ENCODE peak calls at places on chromosomes 6 and 20, in ten cellular contexts. One of them, this sample, is unnamed.

GRCh38 chr6:47737406-47737805 is 39.0 kb downstream of the ADGRF4 start:
- DNase-seq in stimulated activated CD8-positive, alpha-beta memory T cell treated with anti-CD3 and anti-CD28 coated beads, Interleukin-4, amount 100 ng/mL, for 1 hour: no peak
- DNase-seq in astrocyte of the hippocampus: peak
- DNase-seq in heart right ventricle: peak
- DNase-seq in stimulated activated naive CD8-positive, alpha-beta T cell treated with anti-CD3 and anti-CD28 coated beads, Interleukin-15, Interleukin-2, amounts not matched to agents 100 U/mL and 50 U/mL, for 24 hours: no peak
- DNase-seq in upper lobe of right lung: no peak
- DNase-seq in HT1080: no peak
- DNase-seq in HuH-7.5: no peak
- DNase-seq in GM23338: no peak
- DNase-seq in KG1: no peak
- DNase-seq in this sample: no peak

GRCh38 chr6:157628463-157628862 is 194.6 kb upstream of the SNX9 start:
- DNase-seq in stimulated activated CD8-positive, alpha-beta memory T cell treated with anti-CD3 and anti-CD28 coated beads, Interleukin-4, amount 100 ng/mL, for 1 hour: no peak
- DNase-seq in astrocyte of the hippocampus: no peak
- DNase-seq in heart right ventricle: no peak
- DNase-seq in stimulated activated naive CD8-positive, alpha-beta T cell treated with anti-CD3 and anti-CD28 coated beads, Interleukin-15, Interleukin-2, amounts not matched to agents 100 U/mL and 50 U/mL, for 24 hours: no peak
- DNase-seq in upper lobe of right lung: no peak
- DNase-seq in HT1080: no peak
- DNase-seq in HuH-7.5: no peak
- DNase-seq in GM23338: no peak
- DNase-seq in KG1: no peak
- DNase-seq in this sample: no peak

GRCh38 chr6:149032599-149033405 is 284.7 kb upstream of the TAB2 start:
- DNase-seq in stimulated activated CD8-positive, alpha-beta memory T cell treated with anti-CD3 and anti-CD28 coated beads, Interleukin-4, amount 100 ng/mL, for 1 hour: no peak
- DNase-seq in astrocyte of the hippocampus: peak
- DNase-seq in heart right ventricle: no peak
- DNase-seq in stimulated activated naive CD8-positive, alpha-beta T cell treated with anti-CD3 and anti-CD28 coated beads, Interleukin-15, Interleukin-2, amounts not matched to agents 100 U/mL and 50 U/mL, for 24 hours: peak
- DNase-seq in upper lobe of right lung: no peak
- DNase-seq in HT1080: peak
- DNase-seq in HuH-7.5: no peak
- DNase-seq in GM23338: no peak
- DNase-seq in KG1: no peak
- DNase-seq in this sample: no peak

GRCh38 chr6:57242505-57242904 is 20.4 kb upstream of the RAB23 start:
- DNase-seq in stimulated activated CD8-positive, alpha-beta memory T cell treated with anti-CD3 and anti-CD28 coated beads, Interleukin-4, amount 100 ng/mL, for 1 hour: no peak
- DNase-seq in astrocyte of the hippocampus: peak
- DNase-seq in heart right ventricle: no peak
- DNase-seq in stimulated activated naive CD8-positive, alpha-beta T cell treated with anti-CD3 and anti-CD28 coated beads, Interleukin-15, Interleukin-2, amounts not matched to agents 100 U/mL and 50 U/mL, for 24 hours: no peak
- DNase-seq in upper lobe of right lung: no peak
- DNase-seq in HT1080: peak
- DNase-seq in HuH-7.5: no peak
- DNase-seq in GM23338: no peak
- DNase-seq in KG1: no peak
- DNase-seq in this sample: no peak

GRCh38 chr20:50130995-50131394 is 18.0 kb upstream of the UBE2V1 start:
- DNase-seq in stimulated activated CD8-positive, alpha-beta memory T cell treated with anti-CD3 and anti-CD28 coated beads, Interleukin-4, amount 100 ng/mL, for 1 hour: no peak
- DNase-seq in astrocyte of the hippocampus: no peak
- DNase-seq in heart right ventricle: peak
- DNase-seq in stimulated activated naive CD8-positive, alpha-beta T cell treated with anti-CD3 and anti-CD28 coated beads, Interleukin-15, Interleukin-2, amounts not matched to agents 100 U/mL and 50 U/mL, for 24 hours: no peak
- DNase-seq in upper lobe of right lung: no peak
- DNase-seq in HT1080: no peak
- DNase-seq in HuH-7.5: no peak
- DNase-seq in GM23338: no peak
- DNase-seq in KG1: no peak
- DNase-seq in this sample: no peak

GRCh38 chr20:3797592-3798404 is 1.7 kb downstream of the CDC25B start:
- DNase-seq in stimulated activated CD8-positive, alpha-beta memory T cell treated with anti-CD3 and anti-CD28 coated beads, Interleukin-4, amount 100 ng/mL, for 1 hour: no peak
- DNase-seq in astrocyte of the hippocampus: no peak
- DNase-seq in heart right ventricle: no peak
- DNase-seq in stimulated activated naive CD8-positive, alpha-beta T cell treated with anti-CD3 and anti-CD28 coated beads, Interleukin-15, Interleukin-2, amounts not matched to agents 100 U/mL and 50 U/mL, for 24 hours: peak
- DNase-seq in upper lobe of right lung: no peak
- DNase-seq in HT1080: no peak
- DNase-seq in HuH-7.5: no peak
- DNase-seq in GM23338: no peak
- DNase-seq in KG1: no peak
- DNase-seq in this sample: no peak

GRCh38 chr6:105424177-105424783 is 21.4 kb upstream of the PREP start:
- DNase-seq in stimulated activated CD8-positive, alpha-beta memory T cell treated with anti-CD3 and anti-CD28 coated beads, Interleukin-4, amount 100 ng/mL, for 1 hour: peak
- DNase-seq in astrocyte of the hippocampus: peak
- DNase-seq in heart right ventricle: peak
- DNase-seq in stimulated activated naive CD8-positive, alpha-beta T cell treated with anti-CD3 and anti-CD28 coated beads, Interleukin-15, Interleukin-2, amounts not matched to agents 100 U/mL and 50 U/mL, for 24 hours: peak
- DNase-seq in upper lobe of right lung: no peak
- DNase-seq in HT1080: peak
- DNase-seq in HuH-7.5: no peak
- DNase-seq in GM23338: peak
- DNase-seq in KG1: peak
- DNase-seq in this sample: no peak

GRCh38 chr20:362271-363254 is 15.7 kb downstream of the NRSN2 start:
- DNase-seq in stimulated activated CD8-positive, alpha-beta memory T cell treated with anti-CD3 and anti-CD28 coated beads, Interleukin-4, amount 100 ng/mL, for 1 hour: no peak
- DNase-seq in astrocyte of the hippocampus: peak
- DNase-seq in heart right ventricle: peak
- DNase-seq in stimulated activated naive CD8-positive, alpha-beta T cell treated with anti-CD3 and anti-CD28 coated beads, Interleukin-15, Interleukin-2, amounts not matched to agents 100 U/mL and 50 U/mL, for 24 hours: peak
- DNase-seq in upper lobe of right lung: peak
- DNase-seq in HT1080: peak
- DNase-seq in HuH-7.5: peak
- DNase-seq in GM23338: peak
- DNase-seq in KG1: no peak
- DNase-seq in this sample: peak

GRCh38 chr20:3209023-3209945 is at the start of gene ITPA:
- DNase-seq in stimulated activated CD8-positive, alpha-beta memory T cell treated with anti-CD3 and anti-CD28 coated beads, Interleukin-4, amount 100 ng/mL, for 1 hour: peak
- DNase-seq in astrocyte of the hippocampus: peak
- DNase-seq in heart right ventricle: peak
- DNase-seq in stimulated activated naive CD8-positive, alpha-beta T cell treated with anti-CD3 and anti-CD28 coated beads, Interleukin-15, Interleukin-2, amounts not matched to agents 100 U/mL and 50 U/mL, for 24 hours: peak
- DNase-seq in upper lobe of right lung: peak
- DNase-seq in HT1080: peak
- DNase-seq in HuH-7.5: peak
- DNase-seq in GM23338: peak
- DNase-seq in KG1: peak
- DNase-seq in this sample: peak

GRCh38 chr6:12941422-12941821 is 224.9 kb downstream of the PHACTR1 start:
- DNase-seq in stimulated activated CD8-positive, alpha-beta memory T cell treated with anti-CD3 and anti-CD28 coated beads, Interleukin-4, amount 100 ng/mL, for 1 hour: no peak
- DNase-seq in astrocyte of the hippocampus: no peak
- DNase-seq in heart right ventricle: no peak
- DNase-seq in stimulated activated naive CD8-positive, alpha-beta T cell treated with anti-CD3 and anti-CD28 coated beads, Interleukin-15, Interleukin-2, amounts not matched to agents 100 U/mL and 50 U/mL, for 24 hours: no peak
- DNase-seq in upper lobe of right lung: no peak
- DNase-seq in HT1080: peak
- DNase-seq in HuH-7.5: no peak
- DNase-seq in GM23338: no peak
- DNase-seq in KG1: peak
- DNase-seq in this sample: no peak

GRCh38 chr6:13710552-13711383 is 867 bp downstream of the RANBP9 start:
- DNase-seq in stimulated activated CD8-positive, alpha-beta memory T cell treated with anti-CD3 and anti-CD28 coated beads, Interleukin-4, amount 100 ng/mL, for 1 hour: no peak
- DNase-seq in astrocyte of the hippocampus: peak
- DNase-seq in heart right ventricle: peak
- DNase-seq in stimulated activated naive CD8-positive, alpha-beta T cell treated with anti-CD3 and anti-CD28 coated beads, Interleukin-15, Interleukin-2, amounts not matched to agents 100 U/mL and 50 U/mL, for 24 hours: peak
- DNase-seq in upper lobe of right lung: peak
- DNase-seq in HT1080: peak
- DNase-seq in HuH-7.5: peak
- DNase-seq in GM23338: peak
- DNase-seq in KG1: no peak
- DNase-seq in this sample: peak

GRCh38 chr6:13422601-13423247 is 64.7 kb downstream of the GFOD1 start:
- DNase-seq in stimulated activated CD8-positive, alpha-beta memory T cell treated with anti-CD3 and anti-CD28 coated beads, Interleukin-4, amount 100 ng/mL, for 1 hour: no peak
- DNase-seq in astrocyte of the hippocampus: peak
- DNase-seq in heart right ventricle: no peak
- DNase-seq in stimulated activated naive CD8-positive, alpha-beta T cell treated with anti-CD3 and anti-CD28 coated beads, Interleukin-15, Interleukin-2, amounts not matched to agents 100 U/mL and 50 U/mL, for 24 hours: no peak
- DNase-seq in upper lobe of right lung: no peak
- DNase-seq in HT1080: no peak
- DNase-seq in HuH-7.5: no peak
- DNase-seq in GM23338: peak
- DNase-seq in KG1: no peak
- DNase-seq in this sample: no peak

GRCh38 chr6:150211700-150212615 is 69.1 kb downstream of the PPP1R14C start:
- DNase-seq in stimulated activated CD8-positive, alpha-beta memory T cell treated with anti-CD3 and anti-CD28 coated beads, Interleukin-4, amount 100 ng/mL, for 1 hour: no peak
- DNase-seq in astrocyte of the hippocampus: peak
- DNase-seq in heart right ventricle: no peak
- DNase-seq in stimulated activated naive CD8-positive, alpha-beta T cell treated with anti-CD3 and anti-CD28 coated beads, Interleukin-15, Interleukin-2, amounts not matched to agents 100 U/mL and 50 U/mL, for 24 hours: no peak
- DNase-seq in upper lobe of right lung: no peak
- DNase-seq in HT1080: peak
- DNase-seq in HuH-7.5: no peak
- DNase-seq in GM23338: peak
- DNase-seq in KG1: no peak
- DNase-seq in this sample: no peak

GRCh38 chr6:118739976-118740771 is 88.8 kb upstream of the CEP85L start:
- DNase-seq in stimulated activated CD8-positive, alpha-beta memory T cell treated with anti-CD3 and anti-CD28 coated beads, Interleukin-4, amount 100 ng/mL, for 1 hour: no peak
- DNase-seq in astrocyte of the hippocampus: peak
- DNase-seq in heart right ventricle: no peak
- DNase-seq in stimulated activated naive CD8-positive, alpha-beta T cell treated with anti-CD3 and anti-CD28 coated beads, Interleukin-15, Interleukin-2, amounts not matched to agents 100 U/mL and 50 U/mL, for 24 hours: no peak
- DNase-seq in upper lobe of right lung: no peak
- DNase-seq in HT1080: peak
- DNase-seq in HuH-7.5: no peak
- DNase-seq in GM23338: no peak
- DNase-seq in KG1: no peak
- DNase-seq in this sample: no peak

GRCh38 chr20:59004763-59005522 is 2.1 kb downstream of the CTSZ start:
- DNase-seq in stimulated activated CD8-positive, alpha-beta memory T cell treated with anti-CD3 and anti-CD28 coated beads, Interleukin-4, amount 100 ng/mL, for 1 hour: no peak
- DNase-seq in astrocyte of the hippocampus: peak
- DNase-seq in heart right ventricle: peak
- DNase-seq in stimulated activated naive CD8-positive, alpha-beta T cell treated with anti-CD3 and anti-CD28 coated beads, Interleukin-15, Interleukin-2, amounts not matched to agents 100 U/mL and 50 U/mL, for 24 hours: peak
- DNase-seq in upper lobe of right lung: peak
- DNase-seq in HT1080: no peak
- DNase-seq in HuH-7.5: no peak
- DNase-seq in GM23338: no peak
- DNase-seq in KG1: no peak
- DNase-seq in this sample: peak

GRCh38 chr6:148203970-148204369 is 138.7 kb upstream of the SASH1 start:
- DNase-seq in stimulated activated CD8-positive, alpha-beta memory T cell treated with anti-CD3 and anti-CD28 coated beads, Interleukin-4, amount 100 ng/mL, for 1 hour: no peak
- DNase-seq in astrocyte of the hippocampus: peak
- DNase-seq in heart right ventricle: no peak
- DNase-seq in stimulated activated naive CD8-positive, alpha-beta T cell treated with anti-CD3 and anti-CD28 coated beads, Interleukin-15, Interleukin-2, amounts not matched to agents 100 U/mL and 50 U/mL, for 24 hours: peak
- DNase-seq in upper lobe of right lung: no peak
- DNase-seq in HT1080: peak
- DNase-seq in HuH-7.5: no peak
- DNase-seq in GM23338: no peak
- DNase-seq in KG1: peak
- DNase-seq in this sample: peak

GRCh38 chr6:135935951-135936601 is 84.6 kb downstream of the PDE7B start:
- DNase-seq in stimulated activated CD8-positive, alpha-beta memory T cell treated with anti-CD3 and anti-CD28 coated beads, Interleukin-4, amount 100 ng/mL, for 1 hour: no peak
- DNase-seq in astrocyte of the hippocampus: peak
- DNase-seq in heart right ventricle: no peak
- DNase-seq in stimulated activated naive CD8-positive, alpha-beta T cell treated with anti-CD3 and anti-CD28 coated beads, Interleukin-15, Interleukin-2, amounts not matched to agents 100 U/mL and 50 U/mL, for 24 hours: no peak
- DNase-seq in upper lobe of right lung: no peak
- DNase-seq in HT1080: no peak
- DNase-seq in HuH-7.5: no peak
- DNase-seq in GM23338: no peak
- DNase-seq in KG1: no peak
- DNase-seq in this sample: no peak

GRCh38 chr6:14228571-14228970 is 111.0 kb downstream of the CD83 start:
- DNase-seq in stimulated activated CD8-positive, alpha-beta memory T cell treated with anti-CD3 and anti-CD28 coated beads, Interleukin-4, amount 100 ng/mL, for 1 hour: no peak
- DNase-seq in astrocyte of the hippocampus: peak
- DNase-seq in heart right ventricle: no peak
- DNase-seq in stimulated activated naive CD8-positive, alpha-beta T cell treated with anti-CD3 and anti-CD28 coated beads, Interleukin-15, Interleukin-2, amounts not matched to agents 100 U/mL and 50 U/mL, for 24 hours: peak
- DNase-seq in upper lobe of right lung: no peak
- DNase-seq in HT1080: peak
- DNase-seq in HuH-7.5: no peak
- DNase-seq in GM23338: no peak
- DNase-seq in KG1: no peak
- DNase-seq in this sample: no peak

GRCh38 chr6:123316733-123317323 is 319.9 kb downstream of the TRDN start:
- DNase-seq in stimulated activated CD8-positive, alpha-beta memory T cell treated with anti-CD3 and anti-CD28 coated beads, Interleukin-4, amount 100 ng/mL, for 1 hour: no peak
- DNase-seq in astrocyte of the hippocampus: peak
- DNase-seq in heart right ventricle: no peak
- DNase-seq in stimulated activated naive CD8-positive, alpha-beta T cell treated with anti-CD3 and anti-CD28 coated beads, Interleukin-15, Interleukin-2, amounts not matched to agents 100 U/mL and 50 U/mL, for 24 hours: no peak
- DNase-seq in upper lobe of right lung: no peak
- DNase-seq in HT1080: no peak
- DNase-seq in HuH-7.5: no peak
- DNase-seq in GM23338: peak
- DNase-seq in KG1: no peak
- DNase-seq in this sample: no peak

GRCh38 chr6:16336056-16336810 is 97.8 kb downstream of the GMPR start:
- DNase-seq in stimulated activated CD8-positive, alpha-beta memory T cell treated with anti-CD3 and anti-CD28 coated beads, Interleukin-4, amount 100 ng/mL, for 1 hour: no peak
- DNase-seq in astrocyte of the hippocampus: no peak
- DNase-seq in heart right ventricle: no peak
- DNase-seq in stimulated activated naive CD8-positive, alpha-beta T cell treated with anti-CD3 and anti-CD28 coated beads, Interleukin-15, Interleukin-2, amounts not matched to agents 100 U/mL and 50 U/mL, for 24 hours: no peak
- DNase-seq in upper lobe of right lung: no peak
- DNase-seq in HT1080: no peak
- DNase-seq in HuH-7.5: no peak
- DNase-seq in GM23338: no peak
- DNase-seq in KG1: no peak
- DNase-seq in this sample: no peak

GRCh38 chr6:2531426-2532208 is 219.1 kb downstream of the MYLK4 start:
- DNase-seq in stimulated activated CD8-positive, alpha-beta memory T cell treated with anti-CD3 and anti-CD28 coated beads, Interleukin-4, amount 100 ng/mL, for 1 hour: no peak
- DNase-seq in astrocyte of the hippocampus: peak
- DNase-seq in heart right ventricle: no peak
- DNase-seq in stimulated activated naive CD8-positive, alpha-beta T cell treated with anti-CD3 and anti-CD28 coated beads, Interleukin-15, Interleukin-2, amounts not matched to agents 100 U/mL and 50 U/mL, for 24 hours: no peak
- DNase-seq in upper lobe of right lung: no peak
- DNase-seq in HT1080: peak
- DNase-seq in HuH-7.5: no peak
- DNase-seq in GM23338: no peak
- DNase-seq in KG1: no peak
- DNase-seq in this sample: peak

GRCh38 chr6:170062209-170062903 is 228.5 kb downstream of the DLL1 start:
- DNase-seq in stimulated activated CD8-positive, alpha-beta memory T cell treated with anti-CD3 and anti-CD28 coated beads, Interleukin-4, amount 100 ng/mL, for 1 hour: no peak
- DNase-seq in astrocyte of the hippocampus: no peak
- DNase-seq in heart right ventricle: peak
- DNase-seq in stimulated activated naive CD8-positive, alpha-beta T cell treated with anti-CD3 and anti-CD28 coated beads, Interleukin-15, Interleukin-2, amounts not matched to agents 100 U/mL and 50 U/mL, for 24 hours: no peak
- DNase-seq in upper lobe of right lung: peak
- DNase-seq in HT1080: no peak
- DNase-seq in HuH-7.5: no peak
- DNase-seq in GM23338: no peak
- DNase-seq in KG1: no peak
- DNase-seq in this sample: no peak

GRCh38 chr6:157606516-157606915 is 216.5 kb upstream of the SNX9 start:
- DNase-seq in stimulated activated CD8-positive, alpha-beta memory T cell treated with anti-CD3 and anti-CD28 coated beads, Interleukin-4, amount 100 ng/mL, for 1 hour: no peak
- DNase-seq in astrocyte of the hippocampus: no peak
- DNase-seq in heart right ventricle: no peak
- DNase-seq in stimulated activated naive CD8-positive, alpha-beta T cell treated with anti-CD3 and anti-CD28 coated beads, Interleukin-15, Interleukin-2, amounts not matched to agents 100 U/mL and 50 U/mL, for 24 hours: no peak
- DNase-seq in upper lobe of right lung: no peak
- DNase-seq in HT1080: no peak
- DNase-seq in HuH-7.5: no peak
- DNase-seq in GM23338: no peak
- DNase-seq in KG1: no peak
- DNase-seq in this sample: no peak

GRCh38 chr6:40419377-40419776 is 167.8 kb downstream of the LRFN2 start:
- DNase-seq in stimulated activated CD8-positive, alpha-beta memory T cell treated with anti-CD3 and anti-CD28 coated beads, Interleukin-4, amount 100 ng/mL, for 1 hour: no peak
- DNase-seq in astrocyte of the hippocampus: peak
- DNase-seq in heart right ventricle: no peak
- DNase-seq in stimulated activated naive CD8-positive, alpha-beta T cell treated with anti-CD3 and anti-CD28 coated beads, Interleukin-15, Interleukin-2, amounts not matched to agents 100 U/mL and 50 U/mL, for 24 hours: no peak
- DNase-seq in upper lobe of right lung: no peak
- DNase-seq in HT1080: peak
- DNase-seq in HuH-7.5: no peak
- DNase-seq in GM23338: peak
- DNase-seq in KG1: no peak
- DNase-seq in this sample: no peak

GRCh38 chr20:23205656-23206055 is 119.5 kb upstream of the CD93 start:
- DNase-seq in stimulated activated CD8-positive, alpha-beta memory T cell treated with anti-CD3 and anti-CD28 coated beads, Interleukin-4, amount 100 ng/mL, for 1 hour: no peak
- DNase-seq in astrocyte of the hippocampus: peak
- DNase-seq in heart right ventricle: peak
- DNase-seq in stimulated activated naive CD8-positive, alpha-beta T cell treated with anti-CD3 and anti-CD28 coated beads, Interleukin-15, Interleukin-2, amounts not matched to agents 100 U/mL and 50 U/mL, for 24 hours: no peak
- DNase-seq in upper lobe of right lung: no peak
- DNase-seq in HT1080: no peak
- DNase-seq in HuH-7.5: no peak
- DNase-seq in GM23338: peak
- DNase-seq in KG1: no peak
- DNase-seq in this sample: no peak

GRCh38 chr6:80767808-80768207 is 661.3 kb downstream of the BCKDHB start:
- DNase-seq in stimulated activated CD8-positive, alpha-beta memory T cell treated with anti-CD3 and anti-CD28 coated beads, Interleukin-4, amount 100 ng/mL, for 1 hour: no peak
- DNase-seq in astrocyte of the hippocampus: peak
- DNase-seq in heart right ventricle: peak
- DNase-seq in stimulated activated naive CD8-positive, alpha-beta T cell treated with anti-CD3 and anti-CD28 coated beads, Interleukin-15, Interleukin-2, amounts not matched to agents 100 U/mL and 50 U/mL, for 24 hours: no peak
- DNase-seq in upper lobe of right lung: no peak
- DNase-seq in HT1080: peak
- DNase-seq in HuH-7.5: no peak
- DNase-seq in GM23338: peak
- DNase-seq in KG1: no peak
- DNase-seq in this sample: no peak

GRCh38 chr6:42342011-42342553 is 109.6 kb downstream of the TRERF1 start:
- DNase-seq in stimulated activated CD8-positive, alpha-beta memory T cell treated with anti-CD3 and anti-CD28 coated beads, Interleukin-4, amount 100 ng/mL, for 1 hour: no peak
- DNase-seq in astrocyte of the hippocampus: no peak
- DNase-seq in heart right ventricle: no peak
- DNase-seq in stimulated activated naive CD8-positive, alpha-beta T cell treated with anti-CD3 and anti-CD28 coated beads, Interleukin-15, Interleukin-2, amounts not matched to agents 100 U/mL and 50 U/mL, for 24 hours: no peak
- DNase-seq in upper lobe of right lung: no peak
- DNase-seq in HT1080: no peak
- DNase-seq in HuH-7.5: no peak
- DNase-seq in GM23338: no peak
- DNase-seq in KG1: no peak
- DNase-seq in this sample: no peak

GRCh38 chr6:105740946-105741605 is 338.2 kb upstream of the PREP start:
- DNase-seq in stimulated activated CD8-positive, alpha-beta memory T cell treated with anti-CD3 and anti-CD28 coated beads, Interleukin-4, amount 100 ng/mL, for 1 hour: no peak
- DNase-seq in astrocyte of the hippocampus: no peak
- DNase-seq in heart right ventricle: no peak
- DNase-seq in stimulated activated naive CD8-positive, alpha-beta T cell treated with anti-CD3 and anti-CD28 coated beads, Interleukin-15, Interleukin-2, amounts not matched to agents 100 U/mL and 50 U/mL, for 24 hours: no peak
- DNase-seq in upper lobe of right lung: no peak
- DNase-seq in HT1080: no peak
- DNase-seq in HuH-7.5: no peak
- DNase-seq in GM23338: no peak
- DNase-seq in KG1: no peak
- DNase-seq in this sample: no peak

This sample was measured in HL-60.